ENCODE peak calls at places on chromosomes 13 and 19, in seven cellular contexts. One of them, this sample, is unnamed. For H3K4me1, the result is how much of the 10 kb centered on the place peaks cover.

GRCh38 chr19:2032296-2032941 is 16.9 kb upstream of the BTBD2 start:
- DNase-seq in NT2/D1: no peak
- DNase-seq in upper lobe of left lung: peak
- DNase-seq in BE2C: peak
- DNase-seq in CD8-positive, alpha-beta memory T cell: no peak
- DNase-seq in suprapubic skin: peak
- DNase-seq in iPS DF 6.9: no peak
- DNase-seq in this sample: peak

GRCh38 chr13:24644051-24644450 is 36.2 kb upstream of the ATP12A start:
- DNase-seq in NT2/D1: no peak
- DNase-seq in upper lobe of left lung: no peak
- DNase-seq in BE2C: no peak
- DNase-seq in CD8-positive, alpha-beta memory T cell: no peak
- DNase-seq in suprapubic skin: no peak
- DNase-seq in iPS DF 6.9: no peak
- DNase-seq in this sample: no peak

GRCh38 chr19:44848036-44848804 is 2.1 kb downstream of the NECTIN2 start:
- DNase-seq in NT2/D1: no peak
- DNase-seq in upper lobe of left lung: no peak
- DNase-seq in BE2C: peak
- DNase-seq in CD8-positive, alpha-beta memory T cell: no peak
- DNase-seq in suprapubic skin: no peak
- DNase-seq in iPS DF 6.9: no peak
- DNase-seq in this sample: no peak

GRCh38 chr13:110379905-110380341 is 72.8 kb downstream of the COL4A2 start:
- DNase-seq in NT2/D1: peak
- DNase-seq in upper lobe of left lung: no peak
- DNase-seq in BE2C: no peak
- DNase-seq in CD8-positive, alpha-beta memory T cell: no peak
- DNase-seq in suprapubic skin: no peak
- DNase-seq in iPS DF 6.9: no peak
- DNase-seq in this sample: no peak

GRCh38 chr13:106916329-106916728 is 348.4 kb upstream of the ARGLU1 start:
- DNase-seq in NT2/D1: no peak
- DNase-seq in upper lobe of left lung: no peak
- DNase-seq in BE2C: no peak
- DNase-seq in CD8-positive, alpha-beta memory T cell: no peak
- DNase-seq in suprapubic skin: no peak
- DNase-seq in iPS DF 6.9: no peak
- DNase-seq in this sample: no peak

GRCh38 chr13:31131470-31131961 is 30.2 kb downstream of the HSPH1 start:
- DNase-seq in NT2/D1: no peak
- DNase-seq in upper lobe of left lung: no peak
- DNase-seq in BE2C: no peak
- DNase-seq in CD8-positive, alpha-beta memory T cell: no peak
- DNase-seq in suprapubic skin: no peak
- DNase-seq in iPS DF 6.9: no peak
- DNase-seq in this sample: no peak

GRCh38 chr19:6457958-6458694 is 1.5 kb downstream of the SLC25A23 start:
- DNase-seq in NT2/D1: no peak
- DNase-seq in upper lobe of left lung: no peak
- DNase-seq in BE2C: no peak
- DNase-seq in CD8-positive, alpha-beta memory T cell: no peak
- DNase-seq in suprapubic skin: no peak
- DNase-seq in iPS DF 6.9: no peak
- DNase-seq in this sample: no peak

GRCh38 chr13:19838726-19839342 is 24.6 kb downstream of the ZMYM5 start:
- DNase-seq in NT2/D1: no peak
- DNase-seq in upper lobe of left lung: no peak
- DNase-seq in BE2C: no peak
- DNase-seq in CD8-positive, alpha-beta memory T cell: no peak
- DNase-seq in suprapubic skin: no peak
- DNase-seq in iPS DF 6.9: no peak
- DNase-seq in this sample: no peak

GRCh38 chr13:94309997-94310842 is 169.3 kb downstream of the DCT start:
- DNase-seq in NT2/D1: no peak
- DNase-seq in upper lobe of left lung: no peak
- DNase-seq in BE2C: no peak
- DNase-seq in CD8-positive, alpha-beta memory T cell: no peak
- DNase-seq in suprapubic skin: no peak
- DNase-seq in iPS DF 6.9: no peak
- DNase-seq in this sample: no peak

GRCh38 chr13:79459906-79460305 is 21.0 kb upstream of the NDFIP2 start:
- DNase-seq in NT2/D1: no peak
- DNase-seq in upper lobe of left lung: no peak
- DNase-seq in BE2C: no peak
- DNase-seq in CD8-positive, alpha-beta memory T cell: no peak
- DNase-seq in suprapubic skin: no peak
- DNase-seq in iPS DF 6.9: no peak
- DNase-seq in this sample: no peak

GRCh38 chr13:109729031-109729870 is 57.1 kb downstream of the IRS2 start:
- DNase-seq in NT2/D1: peak
- DNase-seq in upper lobe of left lung: no peak
- DNase-seq in BE2C: no peak
- DNase-seq in CD8-positive, alpha-beta memory T cell: no peak
- DNase-seq in suprapubic skin: no peak
- DNase-seq in iPS DF 6.9: no peak
- DNase-seq in this sample: no peak

GRCh38 chr13:60721063-60721462 is 324.0 kb downstream of the TDRD3 start:
- DNase-seq in NT2/D1: no peak
- DNase-seq in upper lobe of left lung: no peak
- DNase-seq in BE2C: no peak
- DNase-seq in CD8-positive, alpha-beta memory T cell: no peak
- DNase-seq in suprapubic skin: no peak
- DNase-seq in iPS DF 6.9: no peak
- DNase-seq in this sample: no peak

GRCh38 chr19:29882719-29883105 is 59.3 kb upstream of the URI1 start:
- DNase-seq in NT2/D1: no peak
- DNase-seq in upper lobe of left lung: no peak
- DNase-seq in BE2C: no peak
- DNase-seq in CD8-positive, alpha-beta memory T cell: no peak
- DNase-seq in suprapubic skin: peak
- DNase-seq in iPS DF 6.9: no peak
- DNase-seq in this sample: no peak

GRCh38 chr13:98939552-98940306 is 38.1 kb downstream of the DOCK9 start:
- DNase-seq in NT2/D1: no peak
- DNase-seq in upper lobe of left lung: no peak
- DNase-seq in BE2C: no peak
- DNase-seq in CD8-positive, alpha-beta memory T cell: no peak
- DNase-seq in suprapubic skin: no peak
- DNase-seq in iPS DF 6.9: no peak
- DNase-seq in this sample: no peak

GRCh38 chr19:1262687-1263123 is 6.4 kb upstream of the CIRBP start:
- DNase-seq in NT2/D1: no peak
- DNase-seq in upper lobe of left lung: no peak
- DNase-seq in BE2C: no peak
- DNase-seq in CD8-positive, alpha-beta memory T cell: no peak
- DNase-seq in suprapubic skin: no peak
- DNase-seq in iPS DF 6.9: no peak
- DNase-seq in this sample: no peak

GRCh38 chr13:33640832-33641231 is 177.1 kb upstream of the RFC3 start:
- DNase-seq in NT2/D1: no peak
- DNase-seq in upper lobe of left lung: no peak
- DNase-seq in BE2C: no peak
- DNase-seq in CD8-positive, alpha-beta memory T cell: no peak
- DNase-seq in suprapubic skin: no peak
- DNase-seq in iPS DF 6.9: no peak
- DNase-seq in this sample: no peak

GRCh38 chr13:33636955-33637670 is 180.8 kb upstream of the RFC3 start:
- DNase-seq in NT2/D1: no peak
- DNase-seq in upper lobe of left lung: no peak
- DNase-seq in BE2C: no peak
- DNase-seq in CD8-positive, alpha-beta memory T cell: no peak
- DNase-seq in suprapubic skin: no peak
- DNase-seq in iPS DF 6.9: no peak
- DNase-seq in this sample: no peak

GRCh38 chr13:33637978-33638743 is 179.8 kb upstream of the RFC3 start:
- DNase-seq in NT2/D1: no peak
- DNase-seq in upper lobe of left lung: no peak
- DNase-seq in BE2C: no peak
- DNase-seq in CD8-positive, alpha-beta memory T cell: no peak
- DNase-seq in suprapubic skin: no peak
- DNase-seq in iPS DF 6.9: no peak
- DNase-seq in this sample: no peak

GRCh38 chr13:33639158-33639557 is 178.8 kb upstream of the RFC3 start:
- DNase-seq in NT2/D1: no peak
- DNase-seq in upper lobe of left lung: no peak
- DNase-seq in BE2C: no peak
- DNase-seq in CD8-positive, alpha-beta memory T cell: no peak
- DNase-seq in suprapubic skin: no peak
- DNase-seq in iPS DF 6.9: no peak
- DNase-seq in this sample: no peak

GRCh38 chr13:33639640-33640080 is 178.3 kb upstream of the RFC3 start:
- DNase-seq in NT2/D1: no peak
- DNase-seq in upper lobe of left lung: no peak
- DNase-seq in BE2C: no peak
- DNase-seq in CD8-positive, alpha-beta memory T cell: no peak
- DNase-seq in suprapubic skin: no peak
- DNase-seq in iPS DF 6.9: no peak
- DNase-seq in this sample: no peak
- H3K4me1 ChIP-seq in NT2/D1: under half
- H3K4me1 ChIP-seq in upper lobe of left lung: under half
- H3K4me1 ChIP-seq in BE2C: under half
- H3K4me1 ChIP-seq in CD8-positive, alpha-beta memory T cell: under half
- H3K4me1 ChIP-seq in suprapubic skin: under half
- H3K4me1 ChIP-seq in iPS DF 6.9: under half
- H3K4me1 ChIP-seq in this sample: under half

GRCh38 chr19:50414850-50415660 is 3.7 kb upstream of the SPIB start:
- DNase-seq in NT2/D1: peak
- DNase-seq in upper lobe of left lung: peak
- DNase-seq in BE2C: peak
- DNase-seq in CD8-positive, alpha-beta memory T cell: peak
- DNase-seq in suprapubic skin: no peak
- DNase-seq in iPS DF 6.9: peak
- DNase-seq in this sample: no peak
- H3K4me3 ChIP-seq in NT2/D1: no peak
- H3K4me3 ChIP-seq in upper lobe of left lung: no peak
- H3K4me3 ChIP-seq in BE2C: no peak
- H3K4me3 ChIP-seq in CD8-positive, alpha-beta memory T cell: no peak
- H3K4me3 ChIP-seq in suprapubic skin: no peak
- H3K4me3 ChIP-seq in iPS DF 6.9: no peak
- H3K4me3 ChIP-seq in this sample: no peak

DNA sequence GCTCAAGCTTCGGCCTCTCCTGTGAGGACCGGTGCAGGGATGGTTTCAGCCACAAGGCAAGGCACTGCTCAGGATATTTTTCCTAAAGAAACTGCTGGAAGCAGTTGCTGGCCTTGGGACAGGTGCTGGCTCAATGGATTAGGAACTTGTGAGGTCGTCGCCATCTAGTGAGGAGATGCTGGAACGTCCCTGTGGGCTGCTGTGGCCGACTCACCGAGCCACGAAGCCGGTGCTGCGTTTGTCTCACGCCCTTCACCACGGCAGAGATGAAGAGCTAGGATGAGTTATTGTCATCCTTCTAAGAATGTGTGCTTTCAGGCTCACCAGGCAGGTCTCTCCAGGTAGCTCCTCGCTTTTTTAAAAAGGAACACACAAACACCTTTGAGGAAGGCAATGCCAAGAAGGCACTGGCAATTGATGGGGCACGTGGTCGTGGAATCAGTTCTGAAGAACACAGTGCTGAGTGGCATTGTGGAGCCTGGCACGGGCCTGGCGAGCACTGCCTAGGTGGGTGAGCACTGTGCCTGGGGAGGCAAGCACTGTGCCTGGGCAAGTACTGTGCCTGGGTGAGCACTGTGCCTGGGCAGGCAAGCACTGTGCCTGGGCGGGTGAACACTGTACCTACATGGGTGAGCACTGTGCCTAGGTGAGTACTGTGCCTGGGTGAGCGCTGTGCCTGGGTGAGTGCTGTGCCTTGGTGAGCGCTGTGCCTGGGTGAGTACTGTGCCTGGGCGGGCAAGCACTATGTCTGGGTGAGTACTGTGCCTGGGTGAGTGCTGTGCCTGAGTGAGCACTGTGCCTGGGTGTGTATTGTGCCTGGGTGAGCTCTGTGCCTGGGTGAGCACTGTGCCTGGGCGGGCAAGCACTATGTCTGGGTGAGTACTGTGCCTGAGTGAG is 140.4 kb downstream of the TEX29 start:
- DNase-seq in NT2/D1: peak
- DNase-seq in upper lobe of left lung: peak
- DNase-seq in BE2C: no peak
- DNase-seq in CD8-positive, alpha-beta memory T cell: no peak
- DNase-seq in suprapubic skin: peak
- DNase-seq in iPS DF 6.9: peak
- DNase-seq in this sample: no peak
- H3K4me1 ChIP-seq in NT2/D1: under half
- H3K4me1 ChIP-seq in upper lobe of left lung: under half
- H3K4me1 ChIP-seq in BE2C: under half
- H3K4me1 ChIP-seq in CD8-positive, alpha-beta memory T cell: under half
- H3K4me1 ChIP-seq in suprapubic skin: under half
- H3K4me1 ChIP-seq in iPS DF 6.9: under half
- H3K4me1 ChIP-seq in this sample: under half

DNA sequence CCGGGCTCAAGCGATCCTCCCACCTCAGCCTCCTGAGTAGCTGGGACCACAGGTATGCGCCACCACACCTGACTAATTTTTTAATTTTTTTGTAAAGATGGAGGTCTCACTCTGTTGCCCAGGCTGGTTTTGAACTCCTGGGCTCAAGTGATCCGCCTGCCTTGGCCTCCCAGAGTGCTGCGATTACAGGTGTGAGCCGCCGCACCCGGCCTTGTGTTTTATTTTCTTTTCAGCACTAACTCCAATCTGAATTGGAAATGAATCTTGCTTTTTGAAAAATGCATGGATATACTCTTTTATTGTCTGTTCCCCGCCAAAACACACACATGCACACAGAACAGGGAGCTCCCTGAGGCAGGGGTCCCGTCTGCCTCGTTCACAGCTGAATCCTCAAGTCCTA is 1.3 kb upstream of the ISOC2 start:
- DNase-seq in NT2/D1: no peak
- DNase-seq in upper lobe of left lung: no peak
- DNase-seq in BE2C: peak
- DNase-seq in CD8-positive, alpha-beta memory T cell: no peak
- DNase-seq in suprapubic skin: no peak
- DNase-seq in iPS DF 6.9: no peak
- DNase-seq in this sample: no peak
- H3K4me3 ChIP-seq in NT2/D1: no peak
- H3K4me3 ChIP-seq in upper lobe of left lung: no peak
- H3K4me3 ChIP-seq in BE2C: no peak
- H3K4me3 ChIP-seq in CD8-positive, alpha-beta memory T cell: no peak
- H3K4me3 ChIP-seq in suprapubic skin: no peak
- H3K4me3 ChIP-seq in iPS DF 6.9: no peak
- H3K4me3 ChIP-seq in this sample: no peak

GRCh38 chr19:8618751-8619150 is 8.2 kb upstream of the ADAMTS10 start:
- DNase-seq in NT2/D1: no peak
- DNase-seq in upper lobe of left lung: no peak
- DNase-seq in BE2C: no peak
- DNase-seq in CD8-positive, alpha-beta memory T cell: no peak
- DNase-seq in suprapubic skin: no peak
- DNase-seq in iPS DF 6.9: no peak
- DNase-seq in this sample: no peak
- H3K4me1 ChIP-seq in NT2/D1: under half
- H3K4me1 ChIP-seq in upper lobe of left lung: under half
- H3K4me1 ChIP-seq in BE2C: under half
- H3K4me1 ChIP-seq in CD8-positive, alpha-beta memory T cell: under half
- H3K4me1 ChIP-seq in suprapubic skin: under half
- H3K4me1 ChIP-seq in iPS DF 6.9: under half
- H3K4me1 ChIP-seq in this sample: under half

GRCh38 chr19:14081797-14082674 is 3.5 kb downstream of the C19orf67 start:
- DNase-seq in NT2/D1: no peak
- DNase-seq in upper lobe of left lung: no peak
- DNase-seq in BE2C: no peak
- DNase-seq in CD8-positive, alpha-beta memory T cell: no peak
- DNase-seq in suprapubic skin: no peak
- DNase-seq in iPS DF 6.9: no peak
- DNase-seq in this sample: no peak
- H3K4me3 ChIP-seq in NT2/D1: peak
- H3K4me3 ChIP-seq in upper lobe of left lung: peak
- H3K4me3 ChIP-seq in BE2C: peak
- H3K4me3 ChIP-seq in CD8-positive, alpha-beta memory T cell: peak
- H3K4me3 ChIP-seq in suprapubic skin: peak
- H3K4me3 ChIP-seq in iPS DF 6.9: peak
- H3K4me3 ChIP-seq in this sample: peak

GRCh38 chr19:15280048-15280725 is 47.9 kb upstream of the EPHX3 start:
- DNase-seq in NT2/D1: no peak
- DNase-seq in upper lobe of left lung: peak
- DNase-seq in BE2C: peak
- DNase-seq in CD8-positive, alpha-beta memory T cell: no peak
- DNase-seq in suprapubic skin: no peak
- DNase-seq in iPS DF 6.9: no peak
- DNase-seq in this sample: no peak
- H3K4me1 ChIP-seq in NT2/D1: under half
- H3K4me1 ChIP-seq in upper lobe of left lung: half or more
- H3K4me1 ChIP-seq in BE2C: under half
- H3K4me1 ChIP-seq in CD8-positive, alpha-beta memory T cell: half or more
- H3K4me1 ChIP-seq in suprapubic skin: half or more
- H3K4me1 ChIP-seq in iPS DF 6.9: under half
- H3K4me1 ChIP-seq in this sample: half or more